ENCODE peak calls at places on chromosomes 2 and 18, in seven cellular contexts. N is IMR-90, X is HCT116, A is K562, C is GM12878, W is HepG2, I is H1. E is an unnamed sample.

GRCh38 chr18:40407913-40408312 is 1547.1 kb upstream of the PIK3C3 start:
- DNase-seq in N (peak), X (no peak), A (no peak), C (no peak), W (no peak), I (no peak), E (no peak)

GRCh38 chr2:82795446-82795845 is 1663.6 kb downstream of the SUCLG1 start:
- DNase-seq in N (peak), X (peak), A (no peak), C (no peak), W (no peak), I (no peak), E (peak)

GRCh38 chr2:49162151-49162550 is 7.8 kb upstream of the FSHR start:
- DNase-seq in N (no peak), X (no peak), A (no peak), C (no peak), W (no peak), I (no peak), E (no peak)

GRCh38 chr18:68507781-68508180 is 207.1 kb downstream of the TMX3 start:
- DNase-seq in N (peak), X (no peak), A (no peak), C (no peak), W (no peak), I (no peak), E (no peak)

GRCh38 chr2:205358351-205358815 is 323.9 kb upstream of the NRP2 start:
- DNase-seq in N (peak), X (no peak), A (no peak), C (no peak), W (no peak), I (no peak), E (no peak)

GRCh38 chr2:43303120-43303519 is 76.7 kb upstream of the ZFP36L2 start:
- DNase-seq in N (no peak), X (no peak), A (no peak), C (no peak), W (no peak), I (no peak), E (no peak)

GRCh38 chr2:183057333-183057985 is 19.2 kb upstream of the NCKAP1 start:
- DNase-seq in N (no peak), X (no peak), A (no peak), C (no peak), W (no peak), I (no peak), E (no peak)

GRCh38 chr18:2894131-2894840 is 47.5 kb downstream of the EMILIN2 start:
- DNase-seq in N (no peak), X (no peak), A (peak), C (no peak), W (peak), I (no peak), E (no peak)

GRCh38 chr2:111121028-111121872 is 536 bp downstream of the BCL2L11 start:
- DNase-seq in N (no peak), X (no peak), A (peak), C (no peak), W (peak), I (peak), E (peak)

GRCh38 chr2:56580242-56580641 is 396.5 kb downstream of the CCDC85A start:
- DNase-seq in N (peak), X (no peak), A (no peak), C (no peak), W (no peak), I (no peak), E (no peak)

GRCh38 chr2:65548571-65549261 is 116.3 kb upstream of the SPRED2 start:
- DNase-seq in N (peak), X (no peak), A (no peak), C (no peak), W (no peak), I (no peak), E (no peak)

GRCh38 chr2:61470122-61470951 is 550 bp downstream of the USP34 start:
- DNase-seq in N (no peak), X (peak), A (peak), C (no peak), W (peak), I (peak), E (peak)

GRCh38 chr2:18900691-18901113 is 311.3 kb upstream of the NT5C1B start:
- DNase-seq in N (no peak), X (no peak), A (no peak), C (no peak), W (no peak), I (no peak), E (no peak)

GRCh38 chr2:166031054-166031453 is 77.5 kb upstream of the TTC21B start:
- DNase-seq in N (peak), X (no peak), A (no peak), C (no peak), W (no peak), I (no peak), E (no peak)

GRCh38 chr18:55405655-55406373 is 182.2 kb downstream of the TCF4 start:
- DNase-seq in N (peak), X (no peak), A (peak), C (no peak), W (no peak), I (no peak), E (peak)

GRCh38 chr2:204441316-204441715 is 104.0 kb upstream of the PARD3B start:
- DNase-seq in N (no peak), X (no peak), A (no peak), C (no peak), W (no peak), I (no peak), E (no peak)

GRCh38 chr2:46142546-46143329 is 154.5 kb upstream of the EPAS1 start:
- DNase-seq in N (no peak), X (no peak), A (no peak), C (no peak), W (no peak), I (no peak), E (no peak)

DNA sequence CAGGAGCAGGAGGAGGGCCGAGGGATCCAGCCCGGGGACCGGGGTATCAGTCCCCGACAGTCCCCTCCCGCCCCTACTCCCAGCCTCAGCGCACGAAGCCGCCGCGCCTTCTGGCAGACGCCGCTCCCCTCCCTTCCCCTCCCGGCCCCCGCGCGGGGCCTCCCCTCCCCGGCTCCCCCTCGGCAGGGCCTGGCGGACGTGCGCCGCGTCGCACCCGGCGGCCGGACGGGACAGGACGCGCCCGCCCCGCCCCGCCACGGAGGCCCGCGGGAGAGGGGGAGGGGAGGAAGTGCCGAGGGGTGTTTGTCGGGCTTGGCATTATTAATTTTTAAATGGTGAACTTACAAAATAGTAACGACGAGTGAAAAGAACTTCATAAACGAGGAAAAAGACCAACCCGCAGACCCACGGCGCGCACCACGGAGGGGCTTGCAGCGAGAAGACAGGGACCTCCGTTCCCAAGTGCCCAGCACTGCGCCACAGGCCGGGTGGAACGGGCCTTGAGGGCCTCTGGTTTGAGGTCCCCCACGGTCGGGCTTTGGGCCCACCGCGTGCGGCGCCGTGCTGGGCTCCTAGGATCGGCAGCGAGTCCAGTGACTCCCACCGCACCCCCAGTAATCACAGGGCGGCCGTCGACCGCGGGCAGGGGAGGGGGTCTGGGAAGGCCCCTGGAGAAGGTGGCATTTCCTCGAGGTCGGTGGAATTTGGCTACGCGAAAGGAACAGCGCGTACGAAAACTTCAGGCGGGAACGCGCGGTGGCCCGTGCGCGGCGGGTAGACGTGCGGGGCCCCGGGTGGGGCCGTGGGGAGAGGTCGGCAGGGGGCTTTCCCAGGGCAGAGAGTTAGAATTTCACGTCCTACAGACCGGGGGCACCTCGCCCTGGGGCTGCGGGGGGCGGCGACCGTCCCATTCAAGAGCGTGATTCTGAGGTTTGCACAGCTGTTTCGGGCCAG is 954 bp upstream of the CTDSP1 start:
- DNase-seq in N (peak), X (peak), A (peak), C (no peak), W (peak), I (peak), E (peak)
- TF ChIP-seq POLR2A in N (no peak), X (no peak), A (peak), C (peak), W (no peak), I (no peak), E (no peak)

GRCh38 chr2:172106128-172106961 is 3.6 kb upstream of the DLX2 start:
- DNase-seq in N (peak), X (no peak), A (peak), C (no peak), W (peak), I (peak), E (peak)
- H2AFZ ChIP-seq in N (peak), X (no peak), A (peak), C (peak), W (peak), I (peak), E (peak)

GRCh38 chr2:128028668-128029054 is 802 bp upstream of the SAP130 start:
- DNase-seq in N (no peak), X (no peak), A (peak), C (no peak), W (no peak), I (no peak), E (no peak)

GRCh38 chr2:128032092-128032491 is 4.2 kb upstream of the SAP130 start:
- DNase-seq in N (no peak), X (no peak), A (peak), C (no peak), W (no peak), I (no peak), E (no peak)

GRCh38 chr2:128026422-128027277 is 1.2 kb downstream of the SAP130 start:
- DNase-seq in N (peak), X (no peak), A (peak), C (no peak), W (no peak), I (no peak), E (peak)

GRCh38 chr2:128027278-128027800 is 520 bp downstream of the SAP130 start:
- DNase-seq in N (peak), X (peak), A (peak), C (peak), W (peak), I (peak), E (peak)

DNA sequence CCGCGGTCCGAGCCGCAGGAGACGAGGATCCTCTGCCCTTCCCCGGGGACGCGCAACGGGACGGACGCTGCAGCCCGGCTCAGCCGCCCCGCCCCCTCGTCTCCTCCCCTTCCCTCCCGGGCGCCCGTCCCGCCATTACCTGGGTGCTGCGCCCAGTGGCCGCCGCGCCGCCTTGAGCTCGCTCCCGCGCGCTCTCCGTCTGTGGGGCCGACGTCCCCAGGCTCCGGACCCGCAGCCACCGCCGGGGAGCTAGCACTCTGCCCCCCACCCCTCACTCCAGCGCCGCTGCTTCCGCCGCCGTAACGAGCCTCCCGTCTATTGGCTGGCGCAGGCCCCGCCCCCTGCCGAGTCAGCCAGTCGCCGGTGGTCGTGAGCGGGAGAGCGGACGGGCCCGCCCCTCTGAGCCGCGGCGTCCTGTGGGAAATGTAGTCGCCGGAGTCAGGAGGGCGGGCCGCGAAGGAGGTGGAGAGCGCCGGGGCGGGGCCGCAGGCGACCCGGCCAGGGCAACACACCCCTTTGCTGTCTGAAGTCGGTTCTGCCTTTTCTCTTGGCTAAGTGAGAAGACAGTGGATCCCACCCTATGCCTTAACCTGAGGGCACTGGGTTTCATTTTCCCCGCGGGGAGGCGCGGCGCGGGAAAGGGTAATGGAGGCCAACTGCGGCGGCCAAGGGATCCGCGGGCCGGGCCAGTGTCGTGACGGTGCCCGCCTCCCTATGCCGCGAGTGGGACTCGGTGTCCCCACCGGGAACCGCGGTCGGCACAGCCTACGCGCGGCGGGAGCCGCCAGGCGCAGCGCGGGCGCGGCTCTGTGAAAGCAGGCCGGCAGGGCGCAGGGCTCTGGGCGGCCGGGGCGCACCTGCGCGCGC is at the start of gene SAP130:
- DNase-seq in N (peak), X (peak), A (peak), C (peak), W (peak), I (peak), E (peak)
- TF ChIP-seq POLR2A in N (peak), X (no peak), A (peak), C (peak), W (peak), I (peak), E (no peak)

DNA sequence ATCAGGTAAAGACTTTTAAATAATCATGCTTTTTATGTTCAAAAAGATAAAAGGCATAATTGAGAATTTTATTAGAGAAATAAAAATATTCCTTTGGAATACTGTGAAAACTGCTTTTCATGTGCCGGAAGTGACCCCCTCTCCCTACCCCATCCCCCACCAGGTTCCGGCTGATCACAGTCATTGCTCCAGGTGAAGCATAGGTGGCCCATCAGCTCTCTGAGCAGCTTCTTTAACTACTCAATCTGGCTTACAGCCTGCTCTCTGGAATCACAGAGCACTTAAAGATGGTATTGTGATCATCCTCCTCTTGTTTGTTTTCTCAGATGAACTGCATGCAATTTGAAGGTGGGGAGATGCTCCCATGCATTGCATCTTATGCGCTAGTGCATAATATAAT is 257.7 kb downstream of the EN1 start:
- DNase-seq in N (no peak), X (no peak), A (no peak), C (no peak), W (no peak), I (no peak), E (no peak)
- H2AFZ ChIP-seq in N (no peak), X (no peak), A (no peak), C (no peak), W (no peak), I (no peak), E (no peak)

GRCh38 chr2:101251844-101252407 is 760 bp upstream of the CNOT11 start:
- DNase-seq in N (no peak), X (peak), A (peak), C (no peak), W (peak), I (peak), E (no peak)

GRCh38 chr2:101253713-101254085 is 1.0 kb downstream of the CNOT11 start:
- DNase-seq in N (peak), X (no peak), A (no peak), C (no peak), W (no peak), I (no peak), E (peak)

GRCh38 chr2:101255501-101255900 is 2.8 kb downstream of the CNOT11 start:
- DNase-seq in N (peak), X (no peak), A (no peak), C (no peak), W (no peak), I (no peak), E (no peak)

GRCh38 chr2:101252408-101253012 is at the start of gene CNOT11:
- DNase-seq in N (peak), X (peak), A (peak), C (peak), W (peak), I (peak), E (peak)

GRCh38 chr2:101253013-101253712 is 477 bp downstream of the CNOT11 start:
- DNase-seq in N (peak), X (no peak), A (peak), C (no peak), W (no peak), I (no peak), E (peak)
- TF ChIP-seq POLR2A in N (no peak), X (no peak), A (no peak), C (peak), W (no peak), I (no peak), E (no peak)

DNA sequence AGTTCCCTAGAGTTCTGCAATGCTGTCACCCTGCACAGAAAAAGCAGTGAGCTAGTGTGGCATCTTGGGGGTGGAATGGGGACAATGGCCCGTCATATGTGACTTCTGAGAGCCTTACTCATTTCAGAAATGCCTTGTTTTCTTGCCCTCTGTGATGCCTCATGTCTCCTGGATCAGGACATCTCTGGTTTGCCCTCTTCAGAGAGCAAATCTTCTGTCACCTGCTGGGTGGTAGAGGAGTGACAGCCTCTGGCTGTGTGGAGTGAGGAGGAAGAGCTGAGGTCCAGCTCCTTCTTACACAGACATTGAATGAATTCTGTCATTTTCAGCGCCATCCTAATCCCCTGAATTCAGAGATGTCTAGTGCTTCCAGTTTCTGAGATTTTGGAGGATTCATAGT is 55.6 kb upstream of the PHLPP1 start:
- DNase-seq in N (no peak), X (no peak), A (no peak), C (no peak), W (no peak), I (no peak), E (no peak)
- H2AFZ ChIP-seq in N (no peak), X (no peak), A (peak), C (no peak), W (no peak), I (no peak), E (no peak)

GRCh38 chr2:112275887-112276773 is 733 bp downstream of the ZC3H6 start:
- DNase-seq in N (peak), X (peak), A (peak), C (no peak), W (peak), I (peak), E (peak)
- TF ChIP-seq POLR2A in N (peak), X (no peak), A (peak), C (peak), W (peak), I (peak), E (peak)

GRCh38 chr18:13138822-13139139 is 79.8 kb upstream of the LDLRAD4 start:
- DNase-seq in N (no peak), X (no peak), A (no peak), C (no peak), W (peak), I (no peak), E (no peak)
- H2AFZ ChIP-seq in N (no peak), X (no peak), A (peak), C (peak), W (no peak), I (no peak), E (no peak)

GRCh38 chr2:134225841-134226240 is 28.0 kb upstream of the MGAT5 start:
- DNase-seq in N (no peak), X (no peak), A (no peak), C (no peak), W (no peak), I (no peak), E (no peak)
- TF ChIP-seq POLR2A in N (no peak), X (no peak), A (no peak), C (no peak), W (no peak), I (no peak), E (no peak)